ENCODE peak calls at places on chromosomes 4 and X, in four cellular contexts. F, B, H and Q are unnamed samples.

GRCh38 chrX:72620550-72621145 is 48.0 kb upstream of the HDAC8 start:
- DNase-seq in B (no peak), H (peak), F (peak), Q (no peak)

GRCh38 chrX:134530845-134531244 is 70.9 kb downstream of the HPRT1 start:
- DNase-seq in H (no peak), F (no peak), B (no peak), Q (no peak)

GRCh38 chr4:185833055-185833598 is 21.1 kb upstream of the SORBS2 start:
- DNase-seq in B (no peak), F (no peak), H (peak), Q (no peak)

GRCh38 chr4:182145360-182145905 is 97.8 kb upstream of the TENM3 start:
- DNase-seq in F (no peak), B (no peak), H (peak), Q (no peak)

GRCh38 chr4:26039950-26040349 is 125.9 kb downstream of the SMIM20 start:
- DNase-seq in H (peak), F (no peak), B (no peak), Q (no peak)

GRCh38 chr4:88144048-88144447 is 14.4 kb downstream of the ABCG2 start:
- DNase-seq in H (no peak), F (no peak), B (no peak), Q (no peak)

GRCh38 chr4:1767770-1768366 is 25.2 kb upstream of the FGFR3 start:
- DNase-seq in F (no peak), B (peak), H (peak), Q (peak)

GRCh38 chr4:38034986-38035882 is 75.0 kb downstream of the PTTG2 start:
- DNase-seq in H (peak), B (no peak), F (no peak), Q (peak)

GRCh38 chrX:44152867-44153266 is 179.7 kb upstream of the NDP start:
- DNase-seq in H (peak), B (no peak), F (no peak), Q (no peak)

GRCh38 chr4:156941940-156942548 is 29.6 kb downstream of the PDGFC start:
- DNase-seq in F (peak), B (peak), H (peak), Q (no peak)

GRCh38 chr4:149409186-149410056 is 406.2 kb downstream of the IQCM start:
- DNase-seq in B (no peak), F (no peak), H (peak), Q (no peak)

GRCh38 chr4:155888171-155888570 is 15.3 kb upstream of the TDO2 start:
- DNase-seq in H (no peak), B (no peak), F (no peak), Q (no peak)

GRCh38 chrX:53133400-53133799 is 39.5 kb downstream of the KANTR start:
- DNase-seq in H (no peak), F (no peak), B (no peak), Q (no peak)

GRCh38 chr4:39256436-39256835 is 74.1 kb downstream of the WDR19 start:
- DNase-seq in F (no peak), H (peak), B (no peak), Q (no peak)

GRCh38 chrX:2272337-2272736 is 228.4 kb downstream of the DHRSX start:
- DNase-seq in H (no peak), F (no peak), B (no peak), Q (no peak)

GRCh38 chr4:127709456-127709855 is 20.7 kb upstream of the SLC25A31 start:
- DNase-seq in H (no peak), B (no peak), F (no peak), Q (no peak)

GRCh38 chrX:10360121-10360520 is 203.3 kb downstream of the CLCN4 start:
- DNase-seq in B (no peak), H (peak), F (no peak), Q (no peak)

GRCh38 chr4:40186665-40187014 is 10.2 kb upstream of the RHOH start:
- DNase-seq in B (no peak), F (no peak), H (no peak), Q (no peak)

GRCh38 chrX:11346283-11346682 is 53.1 kb downstream of the AMELX start:
- DNase-seq in B (no peak), F (no peak), H (no peak), Q (no peak)

GRCh38 chr4:97624204-97624603 is 519.1 kb downstream of the STPG2 start:
- DNase-seq in F (no peak), B (no peak), H (no peak), Q (no peak)

GRCh38 chrX:10828640-10829039 is 208.3 kb upstream of the MID1 start:
- DNase-seq in B (no peak), H (no peak), F (no peak), Q (no peak)

GRCh38 chr4:108950158-108950915 is 187.5 kb upstream of the ETNPPL start:
- DNase-seq in H (peak), F (no peak), B (no peak), Q (no peak)

GRCh38 chr4:167028976-167029375 is 205.3 kb downstream of the SPOCK3 start:
- DNase-seq in F (no peak), H (no peak), B (no peak), Q (no peak)

GRCh38 chr4:55125087-55125721 is at the start of gene KDR:
- DNase-seq in B (peak), H (peak), F (peak), Q (no peak)

GRCh38 chr4:48129307-48130014 is 4.6 kb downstream of the TXK start:
- DNase-seq in F (no peak), H (peak), B (peak), Q (no peak)

GRCh38 chr4:145938618-145939177 is at the start of gene ZNF827:
- DNase-seq in F (peak), H (peak), B (peak), Q (peak)

GRCh38 chr4:12724520-12724919 is 759.6 kb downstream of the RAB28 start:
- DNase-seq in B (no peak), F (no peak), H (peak), Q (peak)
- TF ChIP-seq CTCF in B (no peak), F (peak), H (peak), Q (peak)

GRCh38 chrX:152932144-152932543 is 34.3 kb downstream of the ZNF185 start:
- DNase-seq in H (no peak), B (no peak), F (no peak), Q (no peak)
- TF ChIP-seq CTCF in H (no peak), B (no peak), F (no peak), Q (no peak)

GRCh38 chr4:164009435-164009834 is 514.9 kb downstream of the TMA16 start:
- DNase-seq in B (no peak), H (no peak), F (no peak), Q (no peak)

GRCh38 chr4:164011791-164012190 is 517.3 kb downstream of the TMA16 start:
- DNase-seq in F (no peak), B (no peak), H (no peak), Q (no peak)

GRCh38 chr4:164012396-164013027 is 518.0 kb downstream of the TMA16 start:
- DNase-seq in B (peak), H (no peak), F (no peak), Q (peak)
- TF ChIP-seq CTCF in B (no peak), H (no peak), F (no peak), Q (peak)

DNA sequence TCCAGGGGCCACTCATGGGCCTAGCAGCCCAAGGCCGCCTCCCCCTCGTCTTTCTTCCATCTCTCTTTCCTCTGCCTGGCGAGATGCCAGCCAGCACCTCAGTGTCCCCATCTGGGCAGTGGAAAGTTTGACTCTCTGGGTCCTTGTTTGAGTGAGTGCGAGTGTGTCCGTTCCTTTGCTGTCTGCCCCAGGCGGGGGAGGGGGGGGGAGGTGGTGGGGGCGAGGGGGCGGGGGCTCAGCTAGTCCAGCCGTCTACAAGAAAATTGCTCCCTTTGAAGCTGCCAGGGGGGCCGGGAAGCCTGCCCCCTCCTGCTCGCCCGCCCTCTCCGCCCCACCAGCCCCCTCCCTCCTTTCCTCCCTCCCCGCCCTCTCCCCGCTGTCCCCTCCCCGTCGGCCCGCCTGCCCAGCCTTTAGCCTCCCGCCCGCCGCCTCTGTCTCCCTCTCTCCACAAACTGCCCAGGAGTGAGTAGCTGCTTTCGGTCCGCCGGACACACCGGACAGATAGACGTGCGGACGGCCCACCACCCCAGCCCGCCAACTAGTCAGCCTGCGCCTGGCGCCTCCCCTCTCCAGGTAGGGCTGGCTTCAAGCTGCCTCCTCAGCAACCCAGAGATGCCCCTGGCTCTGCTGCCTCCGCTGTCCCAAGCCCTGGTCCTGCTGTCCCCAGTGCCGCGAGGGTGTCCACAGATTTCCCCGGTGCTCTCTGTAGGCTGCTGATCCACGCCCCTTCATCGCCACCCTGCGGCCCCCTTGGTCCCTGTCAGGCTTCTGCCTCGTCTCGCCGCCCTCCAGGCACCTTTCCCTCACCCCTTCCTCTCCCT is at the start of gene BGN:
- DNase-seq in B (peak), F (no peak), H (peak), Q (no peak)
- TF ChIP-seq CTCF in B (peak), F (no peak), H (peak), Q (no peak)

DNA sequence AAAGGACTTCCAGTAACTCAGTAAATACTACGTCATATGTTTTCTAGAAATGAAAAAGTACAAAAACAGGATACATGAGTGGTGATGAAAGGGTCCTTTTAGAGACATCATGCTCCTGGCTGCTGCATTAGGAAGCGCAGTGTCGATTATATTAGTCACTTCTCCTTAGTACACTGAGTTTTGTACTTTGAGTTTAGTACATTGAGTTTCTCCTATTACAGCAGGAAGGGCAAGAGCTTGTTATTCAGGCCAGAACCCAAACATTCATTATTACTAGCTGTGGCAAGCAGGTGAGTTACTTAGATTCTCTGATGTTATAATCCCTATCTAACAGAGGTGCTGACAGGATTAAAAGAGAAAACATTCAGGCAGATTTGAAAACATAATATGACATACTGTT is 21.3 kb downstream of the RPGR start:
- DNase-seq in H (peak), B (no peak), F (no peak), Q (no peak)
- TF ChIP-seq CTCF in H (no peak), B (no peak), F (no peak), Q (no peak)

DNA sequence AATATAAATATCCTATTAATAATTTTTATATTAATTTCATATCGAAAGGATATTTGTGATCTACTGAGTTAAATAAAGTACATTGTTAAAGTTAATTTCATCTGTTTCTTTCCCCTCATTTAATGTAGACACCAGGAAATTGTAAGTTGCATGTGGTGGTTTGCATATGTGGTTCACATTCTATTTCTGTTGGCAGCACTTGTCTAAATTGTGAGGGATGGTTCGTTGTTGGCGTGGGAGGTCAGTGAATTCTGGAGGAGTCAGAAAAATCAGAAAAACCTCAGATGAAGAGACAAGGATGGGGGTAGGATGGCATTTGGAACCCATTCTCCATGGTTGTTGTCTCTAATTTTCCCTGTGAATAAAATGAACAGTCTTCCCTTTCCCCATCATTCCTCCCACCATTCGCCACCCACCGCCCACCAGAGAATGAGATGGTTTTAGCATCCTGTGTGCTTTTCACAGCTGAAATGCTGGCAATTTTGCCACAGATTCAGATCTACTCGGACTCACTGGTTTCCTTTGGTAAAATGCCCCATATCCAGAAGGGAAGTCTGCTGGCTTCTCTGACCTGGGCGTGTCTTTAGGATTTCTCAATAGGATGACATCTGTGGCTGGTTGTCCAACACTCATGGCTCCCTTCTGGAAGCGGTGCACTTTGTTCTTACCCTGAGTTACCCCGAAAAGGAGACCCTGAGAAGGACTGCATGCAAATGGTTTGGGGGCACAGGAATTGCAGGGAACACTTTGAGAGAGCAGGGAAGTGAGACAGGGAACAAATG is 52.3 kb downstream of the LGI2 start:
- DNase-seq in F (no peak), B (no peak), H (peak), Q (no peak)
- TF ChIP-seq CTCF in F (no peak), B (no peak), H (no peak), Q (no peak)

GRCh38 chrX:107449490-107450175 is at the start of gene FRMPD3:
- DNase-seq in B (peak), H (peak), F (no peak), Q (no peak)

GRCh38 chrX:107448625-107449468 is 605 bp upstream of the FRMPD3 start:
- DNase-seq in F (no peak), B (peak), H (peak), Q (no peak)

GRCh38 chrX:107451754-107452153 is 2.3 kb downstream of the FRMPD3 start:
- DNase-seq in H (no peak), B (peak), F (no peak), Q (no peak)

GRCh38 chrX:107447642-107448041 is 1.8 kb upstream of the FRMPD3 start:
- DNase-seq in F (no peak), B (no peak), H (no peak), Q (no peak)

DNA sequence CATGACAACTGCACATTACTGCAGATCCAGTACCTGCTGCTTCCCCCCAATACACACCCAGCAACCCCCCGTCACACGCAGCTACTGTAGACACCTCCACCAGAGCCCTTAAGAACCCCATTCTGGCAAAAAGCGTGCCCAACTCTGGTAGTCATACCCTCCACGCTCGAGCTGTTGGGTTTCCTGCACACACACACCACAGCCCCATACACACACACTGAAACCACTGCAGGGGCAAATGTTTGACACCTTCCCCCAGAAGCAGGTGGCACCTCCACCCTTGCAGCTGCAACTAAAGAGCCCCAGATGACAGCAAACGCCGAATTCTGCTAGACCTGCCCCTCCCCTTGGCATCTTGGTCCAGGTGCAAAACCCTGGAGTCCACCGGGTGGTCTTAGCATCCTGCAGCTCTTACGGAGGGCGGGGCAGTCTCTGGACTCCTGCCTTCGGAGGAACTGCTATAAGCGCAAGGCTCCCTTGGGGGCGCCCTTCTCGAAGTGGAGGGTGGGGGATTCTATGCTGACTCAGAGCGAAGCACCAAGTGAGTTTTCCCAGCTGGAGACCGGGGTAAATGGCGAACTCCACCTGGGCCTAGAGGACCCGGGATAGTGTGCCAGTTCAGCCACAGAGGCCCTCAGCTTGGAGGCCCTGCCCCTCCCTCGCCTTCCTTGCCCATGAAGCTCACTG is 1.5 kb downstream of the FRMPD3 start:
- DNase-seq in F (no peak), B (peak), H (no peak), Q (no peak)
- TF ChIP-seq CTCF in F (no peak), B (peak), H (no peak), Q (no peak)

DNA sequence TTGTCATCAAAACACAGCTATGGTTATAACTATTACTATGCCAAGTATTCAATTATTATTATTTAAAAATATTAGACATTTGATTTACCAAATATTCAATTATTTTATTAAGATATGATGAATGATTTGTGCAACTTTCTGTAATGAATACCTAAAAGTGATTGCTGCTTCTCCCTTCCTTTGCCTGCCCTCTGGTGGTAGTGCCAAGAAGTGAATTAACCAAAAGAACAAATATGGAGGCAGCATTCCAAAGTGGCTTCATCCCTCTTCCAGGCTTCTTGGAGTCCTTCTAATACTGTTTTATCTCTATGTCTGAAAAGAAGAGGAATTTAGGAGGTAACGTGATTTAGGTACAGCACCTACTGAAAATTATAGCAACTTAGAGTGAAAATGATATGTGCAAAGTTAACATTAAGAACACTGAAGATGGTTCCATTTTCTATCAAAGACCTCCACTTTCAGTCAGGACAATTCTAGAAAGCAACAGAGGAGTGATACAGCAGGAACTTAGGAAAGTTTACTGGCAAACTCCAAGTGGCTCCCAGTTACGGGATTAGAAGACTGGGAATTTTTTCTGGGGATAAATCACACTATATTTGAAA is 43.0 kb downstream of the ENPEP start:
- DNase-seq in F (no peak), B (peak), H (peak), Q (peak)
- TF ChIP-seq CTCF in F (peak), B (peak), H (peak), Q (peak)